ENCODE peak calls at places on chromosome 15, in seven cellular contexts. W is A549; B is pons; N is activated T-cell treated with anti-CD3 and anti-CD28 coated beads, Interleukin-2, amount 50 U/mL, for 4 hours; R is activated CD4-positive, alpha-beta T cell treated with anti-CD3 and anti-CD28 coated beads, Interleukin-2, amount 50 U/mL, for 4 hours; C is endothelial cell; E is right atrium auricular region. I is an unnamed sample.
A peak's percentile ranks its signal among the peaks of the same experiment; 100 is the strongest.

GRCh38 chr15:75647370-75648155 is at the start of gene SNX33:
- DNase-seq in W (peak; percentile 89), B (peak; percentile 45), N (peak; percentile 55), R (peak; percentile 46), C (peak; percentile 70), E (peak; percentile 86), I (peak; percentile 80)

GRCh38 chr15:77031376-77032050 is 36.6 kb downstream of the PSTPIP1 start:
- DNase-seq in W (no peak), B (no peak), N (no peak), R (no peak), C (peak; percentile 4), E (no peak), I (no peak)

GRCh38 chr15:89463113-89463512 is 33.3 kb downstream of the RHCG start:
- DNase-seq in W (no peak), B (no peak), N (no peak), R (no peak), C (no peak), E (no peak), I (no peak)

GRCh38 chr15:101398247-101398646 is 91.3 kb downstream of the PCSK6 start:
- DNase-seq in W (no peak), B (no peak), N (no peak), R (no peak), C (no peak), E (no peak), I (no peak)

GRCh38 chr15:90231028-90232017 is 2.4 kb downstream of the CIB1 start:
- DNase-seq in W (no peak), B (peak; percentile 56), N (peak; percentile 66), R (peak; percentile 74), C (no peak), E (no peak), I (no peak)

GRCh38 chr15:93087825-93088199 is 1.2 kb downstream of the RGMA start:
- DNase-seq in W (peak; percentile 76), B (peak; percentile 70), N (peak; percentile 55), R (peak; percentile 53), C (peak; percentile 79), E (peak; percentile 93), I (peak; percentile 63)

GRCh38 chr15:70435872-70436271 is 327.5 kb downstream of the UACA start:
- DNase-seq in W (no peak), B (no peak), N (no peak), R (no peak), C (no peak), E (no peak), I (no peak)

GRCh38 chr15:62569460-62570404 is 404.6 kb upstream of the C2CD4B start:
- DNase-seq in W (peak; percentile 79), B (peak; percentile 6), N (no peak), R (no peak), C (no peak), E (peak; percentile 89), I (peak; percentile 1)

GRCh38 chr15:57566840-57567239 is 24.9 kb upstream of the MYZAP start:
- DNase-seq in W (no peak), B (no peak), N (no peak), R (no peak), C (no peak), E (no peak), I (peak; percentile 14)

GRCh38 chr15:68201879-68202261 is 3.3 kb downstream of the CALML4 start:
- DNase-seq in W (no peak), B (no peak), N (no peak), R (no peak), C (no peak), E (peak; percentile 7), I (no peak)

GRCh38 chr15:75431682-75432081 is 19.8 kb downstream of the SIN3A start:
- DNase-seq in W (no peak), B (no peak), N (no peak), R (no peak), C (no peak), E (no peak), I (no peak)

GRCh38 chr15:38072007-38072506 is 137.6 kb downstream of the TMCO5A start:
- DNase-seq in W (no peak), B (no peak), N (no peak), R (no peak), C (no peak), E (peak; percentile 72), I (no peak)